ENCODE peak calls at places on chromosomes 6 and 20, in six cellular contexts. X is amniotic stem cell; C is CD8-positive, alpha-beta memory T cell; R is cardiac fibroblast; O is NT2/D1; E is pancreas. T is an unnamed sample.

GRCh38 chr6:169726049-169726400 is 1.7 kb upstream of the PHF10 start:
- DNase-seq in X (no peak), C (no peak), R (no peak), O (no peak), E (no peak), T (no peak)

GRCh38 chr6:99241905-99242534 is 107.5 kb downstream of the FAXC start:
- DNase-seq in X (no peak), C (no peak), R (peak), O (peak), E (no peak), T (no peak)

GRCh38 chr6:164039954-164040375 is 625.4 kb downstream of the QKI start:
- DNase-seq in X (no peak), C (peak), R (peak), O (no peak), E (peak), T (no peak)

GRCh38 chr6:154386848-154387717 is 30.5 kb upstream of the IPCEF1 start:
- DNase-seq in X (peak), C (no peak), R (peak), O (no peak), E (no peak), T (no peak)

GRCh38 chr6:167079853-167080297 is 43.0 kb upstream of the CCR6 start:
- DNase-seq in X (no peak), C (peak), R (no peak), O (no peak), E (no peak), T (no peak)

GRCh38 chr6:161584051-161584450 is 310.2 kb upstream of the AGPAT4 start:
- DNase-seq in X (no peak), C (no peak), R (no peak), O (no peak), E (no peak), T (no peak)

GRCh38 chr20:32443386-32443974 is 85.3 kb downstream of the ASXL1 start:
- DNase-seq in X (no peak), C (no peak), R (no peak), O (no peak), E (no peak), T (no peak)

GRCh38 chr20:43916875-43917371 is 2.3 kb downstream of the TOX2 start:
- DNase-seq in X (peak), C (no peak), R (no peak), O (no peak), E (no peak), T (no peak)

GRCh38 chr20:19966840-19967239 is 50.3 kb upstream of the NAA20 start:
- DNase-seq in X (no peak), C (no peak), R (no peak), O (no peak), E (no peak), T (no peak)

GRCh38 chr20:8389381-8390368 is 257.6 kb downstream of the PLCB1 start:
- DNase-seq in X (peak), C (no peak), R (peak), O (peak), E (no peak), T (peak)

GRCh38 chr6:64012351-64013060 is 376.9 kb downstream of the PHF3 start:
- DNase-seq in X (peak), C (no peak), R (peak), O (peak), E (no peak), T (no peak)

GRCh38 chr6:169957351-169957963 is 206.0 kb downstream of the ERMARD start:
- DNase-seq in X (no peak), C (no peak), R (no peak), O (no peak), E (no peak), T (no peak)

GRCh38 chr6:153947817-153948447 is 91.1 kb upstream of the OPRM1 start:
- DNase-seq in X (no peak), C (no peak), R (peak), O (peak), E (no peak), T (no peak)

GRCh38 chr6:3390698-3391097 is 66.2 kb downstream of the SLC22A23 start:
- DNase-seq in X (no peak), C (no peak), R (peak), O (no peak), E (no peak), T (peak)

GRCh38 chr20:50113420-50114224 is 672 bp upstream of the UBE2V1 start:
- DNase-seq in X (no peak), C (no peak), R (no peak), O (no peak), E (no peak), T (no peak)

GRCh38 chr6:38997128-38997761 is 51.3 kb upstream of the GLP1R start:
- DNase-seq in X (no peak), C (no peak), R (peak), O (peak), E (no peak), T (no peak)

GRCh38 chr6:148892247-148892646 is 145.4 kb downstream of the UST start:
- DNase-seq in X (no peak), C (no peak), R (no peak), O (no peak), E (no peak), T (no peak)

GRCh38 chr6:422423-423061 is 31.0 kb downstream of the IRF4 start:
- DNase-seq in X (peak), C (no peak), R (peak), O (no peak), E (peak), T (peak)

GRCh38 chr6:37983720-37984501 is 164.4 kb downstream of the ZFAND3 start:
- DNase-seq in X (no peak), C (no peak), R (no peak), O (no peak), E (no peak), T (no peak)

GRCh38 chr6:159093608-159094443 is 49.0 kb upstream of the TAGAP start:
- DNase-seq in X (no peak), C (no peak), R (no peak), O (no peak), E (no peak), T (no peak)

GRCh38 chr20:58553166-58553696 is 38.0 kb upstream of the APCDD1L start:
- DNase-seq in X (no peak), C (no peak), R (no peak), O (no peak), E (no peak), T (no peak)

GRCh38 chr6:54980511-54981275 is 134.1 kb downstream of the FAM83B start:
- DNase-seq in X (no peak), C (no peak), R (peak), O (no peak), E (no peak), T (no peak)

GRCh38 chr6:17621003-17621402 is 20.9 kb downstream of the FAM8A1 start:
- DNase-seq in X (no peak), C (no peak), R (no peak), O (no peak), E (no peak), T (no peak)

GRCh38 chr6:140713495-140713894 is 1339.0 kb upstream of the CITED2 start:
- DNase-seq in X (no peak), C (no peak), R (no peak), O (no peak), E (no peak), T (no peak)

GRCh38 chr6:158372570-158372969 is 60.3 kb downstream of the TULP4 start:
- DNase-seq in X (no peak), C (no peak), R (no peak), O (no peak), E (no peak), T (no peak)

GRCh38 chr6:33768644-33769120 is 20.2 kb downstream of the LEMD2 start:
- DNase-seq in X (peak), C (peak), R (peak), O (no peak), E (peak), T (no peak)

GRCh38 chr20:58021481-58021880 is 207.0 kb downstream of the ANKRD60 start:
- DNase-seq in X (no peak), C (no peak), R (no peak), O (no peak), E (no peak), T (no peak)

GRCh38 chr20:8248051-8248450 is 116.0 kb downstream of the PLCB1 start:
- DNase-seq in X (no peak), C (no peak), R (no peak), O (no peak), E (no peak), T (no peak)

GRCh38 chr6:119148102-119148824 is 69.8 kb upstream of the FAM184A start:
- DNase-seq in X (peak), C (no peak), R (peak), O (peak), E (no peak), T (peak)

GRCh38 chr6:14721103-14721758 is 524.6 kb upstream of the JARID2 start:
- DNase-seq in X (no peak), C (no peak), R (peak), O (no peak), E (no peak), T (no peak)

GRCh38 chr6:168302534-168302933 is 17.0 kb downstream of the DACT2 start:
- DNase-seq in X (no peak), C (no peak), R (no peak), O (no peak), E (no peak), T (no peak)

GRCh38 chr20:62364911-62365736 is 2.0 kb downstream of the LAMA5 start:
- DNase-seq in X (no peak), C (no peak), R (peak), O (no peak), E (peak), T (no peak)

GRCh38 chr20:63177785-63178444 is 38.0 kb downstream of the YTHDF1 start:
- DNase-seq in X (no peak), C (no peak), R (no peak), O (no peak), E (no peak), T (no peak)

GRCh38 chr6:92047886-92048285 is 1371.5 kb downstream of the EPHA7 start:
- DNase-seq in X (no peak), C (no peak), R (no peak), O (no peak), E (no peak), T (no peak)

GRCh38 chr20:61724376-61724775 is 341.3 kb downstream of the TAF4 start:
- DNase-seq in X (no peak), C (no peak), R (no peak), O (peak), E (no peak), T (no peak)

GRCh38 chr6:169933251-169933821 is 181.9 kb downstream of the ERMARD start:
- DNase-seq in X (no peak), C (no peak), R (no peak), O (no peak), E (peak), T (no peak)

GRCh38 chr20:39264506-39265172 is 302.5 kb downstream of the DHX35 start:
- DNase-seq in X (peak), C (no peak), R (peak), O (peak), E (peak), T (peak)

GRCh38 chr6:138736640-138737039 is 36.9 kb upstream of the CCDC28A start:
- DNase-seq in X (no peak), C (no peak), R (peak), O (no peak), E (no peak), T (no peak)

T was measured in smooth muscle cell of the brain vasculature.